ENCODE peak calls at places on chromosomes 6 and 20, in ten cellular contexts. N is activated T-helper 1 cell treated with anti-CD3 and anti-CD28 coated beads, Interleukin-2, amount 50 U/mL, for 16 hours; M is mucosa of gallbladder; S is fibroblast of the conjunctiva; R is thoracic aorta; O is pancreas; B is psoas muscle; X is uterus; E is DMS153; F is activated CD4-positive, alpha-beta memory T cell treated with anti-CD3 and anti-CD28 coated beads, Interleukin-2, amount 10 ng/mL, durations not matched to agents 7 days and 5 days. G is an unnamed sample.

GRCh38 chr6:37172991-37173572 is 3.1 kb downstream of the PIM1 start:
- DNase-seq in N (no peak), M (no peak), S (no peak), R (no peak), O (no peak), B (no peak), X (no peak), E (no peak), F (no peak), G (no peak)

GRCh38 chr6:133707456-133707855 is 181.5 kb upstream of the TCF21 start:
- DNase-seq in N (no peak), M (no peak), S (no peak), R (no peak), O (no peak), B (no peak), X (no peak), E (no peak), F (peak), G (no peak)

GRCh38 chr20:40860487-40860902 is 168.1 kb upstream of the TOP1 start:
- DNase-seq in N (no peak), M (no peak), S (no peak), R (no peak), O (no peak), B (no peak), X (no peak), E (no peak), F (no peak), G (no peak)

GRCh38 chr6:105509506-105510331 is 106.8 kb upstream of the PREP start:
- DNase-seq in N (no peak), M (no peak), S (no peak), R (no peak), O (no peak), B (no peak), X (peak), E (no peak), F (no peak), G (peak)

GRCh38 chr6:151260191-151260590 is 20.4 kb downstream of the AKAP12 start:
- DNase-seq in N (no peak), M (no peak), S (no peak), R (no peak), O (no peak), B (no peak), X (no peak), E (no peak), F (no peak), G (no peak)

GRCh38 chr6:24859608-24860007 is 60.9 kb upstream of the ARMH2 start:
- DNase-seq in N (no peak), M (no peak), S (no peak), R (no peak), O (no peak), B (no peak), X (no peak), E (no peak), F (no peak), G (no peak)

GRCh38 chr20:41599699-41600104 is 18.5 kb downstream of the CHD6 start:
- DNase-seq in N (no peak), M (no peak), S (no peak), R (no peak), O (no peak), B (no peak), X (no peak), E (no peak), F (no peak), G (no peak)

GRCh38 chr6:129481706-129482105 is 228.3 kb downstream of the ARHGAP18 start:
- DNase-seq in N (no peak), M (no peak), S (no peak), R (no peak), O (no peak), B (no peak), X (no peak), E (no peak), F (no peak), G (no peak)

GRCh38 chr20:36717657-36718056 is 28.2 kb downstream of the NDRG3 start:
- DNase-seq in N (no peak), M (no peak), S (no peak), R (no peak), O (no peak), B (no peak), X (no peak), E (no peak), F (no peak), G (peak)

GRCh38 chr6:163180874-163181541 is 233.5 kb upstream of the QKI start:
- DNase-seq in N (no peak), M (peak), S (peak), R (no peak), O (peak), B (peak), X (peak), E (no peak), F (no peak), G (peak)

GRCh38 chr6:32967151-32968091 is 973 bp upstream of the BRD2 start:
- DNase-seq in N (no peak), M (peak), S (peak), R (no peak), O (no peak), B (no peak), X (no peak), E (peak), F (peak), G (peak)

G was measured in BE2C.